ENCODE peak calls at places on chromosomes 6 and 20, in ten cellular contexts. N is CD4-positive, alpha-beta T cell; K is tibial nerve; S is heart right ventricle; J is CD8-positive, alpha-beta T cell; T is lower lobe of right lung; V is MM.1S; Q is astrocyte; C is body of pancreas; U is uterus. A is an unnamed sample. For H3K27me3, the result is how much of the 10 kb centered on the place peaks cover.

GRCh38 chr20:10429443-10429981 is 4.5 kb downstream of the MKKS start:
- DNase-seq in N (no peak), K (no peak), S (no peak), J (no peak), T (no peak), V (no peak), Q (no peak), C (no peak), U (no peak), A (no peak)

GRCh38 chr6:16758163-16758975 is 2.9 kb downstream of the ATXN1 start:
- DNase-seq in N (peak), K (no peak), S (no peak), J (no peak), T (no peak), V (no peak), Q (peak), C (no peak), U (no peak), A (no peak)

GRCh38 chr20:48716086-48716485 is 111.7 kb downstream of the PREX1 start:
- DNase-seq in N (peak), K (no peak), S (no peak), J (peak), T (no peak), V (no peak), Q (no peak), C (no peak), U (no peak), A (peak)

GRCh38 chr20:62886709-62887058 is 25.1 kb upstream of the TCFL5 start:
- DNase-seq in N (no peak), K (no peak), S (no peak), J (no peak), T (no peak), V (no peak), Q (no peak), C (no peak), U (no peak), A (no peak)

GRCh38 chr6:44788387-44788981 is 401.0 kb downstream of the CDC5L start:
- DNase-seq in N (no peak), K (no peak), S (no peak), J (no peak), T (no peak), V (no peak), Q (no peak), C (no peak), U (no peak), A (no peak)

GRCh38 chr6:110509617-110510231 is 33.3 kb upstream of the SLC22A16 start:
- DNase-seq in N (no peak), K (no peak), S (no peak), J (no peak), T (no peak), V (no peak), Q (peak), C (no peak), U (no peak), A (no peak)

GRCh38 chr6:36120979-36121706 is 9.2 kb upstream of the MAPK13 start:
- DNase-seq in N (peak), K (no peak), S (peak), J (peak), T (peak), V (peak), Q (no peak), C (no peak), U (no peak), A (no peak)

GRCh38 chr20:13101701-13102100 is 92.9 kb downstream of the SPTLC3 start:
- DNase-seq in N (no peak), K (no peak), S (no peak), J (no peak), T (no peak), V (no peak), Q (peak), C (no peak), U (no peak), A (no peak)

GRCh38 chr6:163675611-163676010 is 261.1 kb downstream of the QKI start:
- DNase-seq in N (no peak), K (no peak), S (no peak), J (no peak), T (no peak), V (no peak), Q (no peak), C (no peak), U (no peak), A (no peak)

GRCh38 chr20:53080969-53081871 is 109.1 kb downstream of the TSHZ2 start:
- DNase-seq in N (no peak), K (no peak), S (no peak), J (no peak), T (peak), V (no peak), Q (peak), C (peak), U (no peak), A (peak)

GRCh38 chr6:26142026-26142425 is 54.8 kb downstream of the HFE start:
- DNase-seq in N (no peak), K (no peak), S (no peak), J (no peak), T (no peak), V (no peak), Q (no peak), C (no peak), U (no peak), A (no peak)

GRCh38 chr20:50540620-50541605 is 30.7 kb downstream of the PTPN1 start:
- DNase-seq in N (no peak), K (no peak), S (no peak), J (no peak), T (no peak), V (no peak), Q (peak), C (no peak), U (no peak), A (no peak)

GRCh38 chr20:7742479-7742878 is 197.8 kb downstream of the HAO1 start:
- DNase-seq in N (no peak), K (no peak), S (no peak), J (no peak), T (no peak), V (no peak), Q (peak), C (no peak), U (no peak), A (no peak)

GRCh38 chr6:53833147-53833546 is 38.3 kb downstream of the LRRC1 start:
- DNase-seq in N (no peak), K (no peak), S (no peak), J (no peak), T (no peak), V (no peak), Q (no peak), C (no peak), U (no peak), A (no peak)

GRCh38 chr6:108068618-108069017 is 5.9 kb downstream of the OSTM1 start:
- DNase-seq in N (peak), K (no peak), S (no peak), J (no peak), T (no peak), V (no peak), Q (no peak), C (no peak), U (no peak), A (no peak)

GRCh38 chr6:111230351-111231077 is 143.2 kb downstream of the SLC16A10 start:
- DNase-seq in N (no peak), K (no peak), S (no peak), J (no peak), T (no peak), V (no peak), Q (peak), C (no peak), U (no peak), A (no peak)

GRCh38 chr20:32681175-32682084 is 7.7 kb upstream of the C20orf203 start:
- DNase-seq in N (no peak), K (no peak), S (no peak), J (no peak), T (no peak), V (peak), Q (peak), C (no peak), U (no peak), A (peak)

GRCh38 chr20:38674178-38675133 is 49.8 kb upstream of the SLC32A1 start:
- DNase-seq in N (peak), K (no peak), S (peak), J (peak), T (no peak), V (no peak), Q (peak), C (peak), U (no peak), A (peak)

GRCh38 chr6:21185849-21186478 is 407.6 kb upstream of the SOX4 start:
- DNase-seq in N (no peak), K (no peak), S (no peak), J (no peak), T (no peak), V (no peak), Q (no peak), C (no peak), U (no peak), A (no peak)

GRCh38 chr6:47787620-47788497 is 6.0 kb downstream of the OPN5 start:
- DNase-seq in N (peak), K (peak), S (peak), J (peak), T (peak), V (peak), Q (peak), C (peak), U (peak), A (peak)

GRCh38 chr6:88086792-88087191 is 39.2 kb downstream of the SPACA1 start:
- DNase-seq in N (no peak), K (no peak), S (no peak), J (no peak), T (no peak), V (no peak), Q (no peak), C (no peak), U (no peak), A (no peak)

GRCh38 chr20:50717974-50718761 is 13.2 kb upstream of the PARD6B start:
- DNase-seq in N (no peak), K (no peak), S (no peak), J (no peak), T (no peak), V (no peak), Q (no peak), C (no peak), U (no peak), A (peak)

GRCh38 chr6:11231564-11232176 is 798 bp downstream of the NEDD9 start:
- DNase-seq in N (no peak), K (no peak), S (peak), J (no peak), T (no peak), V (no peak), Q (peak), C (no peak), U (no peak), A (no peak)

GRCh38 chr6:44043479-44044153 is 83.6 kb downstream of the MRPL14 start:
- DNase-seq in N (no peak), K (no peak), S (peak), J (no peak), T (peak), V (no peak), Q (no peak), C (no peak), U (peak), A (no peak)

GRCh38 chr20:47413189-47413588 is 56.7 kb upstream of the ZMYND8 start:
- DNase-seq in N (no peak), K (no peak), S (no peak), J (no peak), T (no peak), V (no peak), Q (no peak), C (no peak), U (no peak), A (no peak)

GRCh38 chr20:7540018-7540417 is 400.2 kb downstream of the HAO1 start:
- DNase-seq in N (no peak), K (no peak), S (no peak), J (no peak), T (no peak), V (no peak), Q (no peak), C (no peak), U (no peak), A (no peak)

GRCh38 chr6:33201147-33201545 is 479 bp downstream of the SLC39A7 start:
- DNase-seq in N (no peak), K (no peak), S (no peak), J (no peak), T (no peak), V (no peak), Q (no peak), C (peak), U (no peak), A (no peak)

GRCh38 chr6:155177369-155177961 is 86.3 kb upstream of the CLDN20 start:
- DNase-seq in N (no peak), K (peak), S (no peak), J (peak), T (no peak), V (peak), Q (peak), C (peak), U (no peak), A (no peak)

GRCh38 chr6:3714768-3715167 is 36.7 kb downstream of the PXDC1 start:
- DNase-seq in N (no peak), K (no peak), S (no peak), J (no peak), T (no peak), V (no peak), Q (no peak), C (no peak), U (no peak), A (no peak)

GRCh38 chr20:54704032-54704635 is 228.7 kb downstream of the DOK5 start:
- DNase-seq in N (no peak), K (no peak), S (no peak), J (no peak), T (no peak), V (peak), Q (no peak), C (no peak), U (no peak), A (no peak)

GRCh38 chr20:46635514-46636091 is 15.7 kb downstream of the SLC13A3 start:
- DNase-seq in N (no peak), K (no peak), S (no peak), J (no peak), T (no peak), V (no peak), Q (peak), C (no peak), U (no peak), A (no peak)

GRCh38 chr6:26031151-26031594 is 56.1 kb upstream of the HFE start:
- DNase-seq in N (no peak), K (no peak), S (no peak), J (no peak), T (no peak), V (peak), Q (no peak), C (no peak), U (no peak), A (no peak)

GRCh38 chr6:93972791-93973190 is 553.4 kb upstream of the EPHA7 start:
- DNase-seq in N (no peak), K (peak), S (no peak), J (no peak), T (no peak), V (no peak), Q (no peak), C (no peak), U (no peak), A (no peak)

GRCh38 chr6:37699138-37699766 is 1.6 kb upstream of the MDGA1 start:
- DNase-seq in N (peak), K (no peak), S (no peak), J (no peak), T (no peak), V (peak), Q (no peak), C (no peak), U (no peak), A (no peak)

GRCh38 chr6:17032595-17033591 is 69.0 kb upstream of the STMND1 start:
- DNase-seq in N (no peak), K (peak), S (no peak), J (no peak), T (peak), V (no peak), Q (peak), C (peak), U (peak), A (no peak)

GRCh38 chr20:64091762-64092161 is 7.6 kb upstream of the LKAAEAR1 start:
- DNase-seq in N (no peak), K (no peak), S (no peak), J (no peak), T (no peak), V (no peak), Q (no peak), C (no peak), U (no peak), A (no peak)

GRCh38 chr6:141744971-141745370 is 387.8 kb upstream of the GJE1 start:
- DNase-seq in N (no peak), K (no peak), S (no peak), J (no peak), T (no peak), V (no peak), Q (peak), C (no peak), U (no peak), A (no peak)

GRCh38 chr20:49616154-49617007 is 48.4 kb upstream of the PTGIS start:
- DNase-seq in N (no peak), K (no peak), S (no peak), J (no peak), T (no peak), V (no peak), Q (no peak), C (no peak), U (no peak), A (no peak)

GRCh38 chr20:62805365-62805710 is 703 bp downstream of the OGFR start:
- DNase-seq in N (peak), K (no peak), S (no peak), J (no peak), T (no peak), V (no peak), Q (no peak), C (peak), U (no peak), A (no peak)

GRCh38 chr20:53162251-53162835 is 190.2 kb downstream of the TSHZ2 start:
- DNase-seq in N (no peak), K (peak), S (no peak), J (no peak), T (no peak), V (no peak), Q (peak), C (peak), U (peak), A (no peak)

GRCh38 chr20:20373046-20373706 is 5.3 kb downstream of the INSM1 start:
- DNase-seq in N (no peak), K (no peak), S (no peak), J (no peak), T (no peak), V (no peak), Q (peak), C (no peak), U (no peak), A (no peak)
- H3K27me3 ChIP-seq in N (under half), K (half or more), S (half or more), J (under half), T (half or more), V (under half), Q (half or more), C (under half), U (under half), A (half or more)

GRCh38 chr6:95867205-95867604 is 148.6 kb upstream of the FUT9 start:
- DNase-seq in N (no peak), K (no peak), S (no peak), J (no peak), T (no peak), V (no peak), Q (no peak), C (no peak), U (no peak), A (no peak)

GRCh38 chr6:95865857-95866256 is 149.9 kb upstream of the FUT9 start:
- DNase-seq in N (no peak), K (no peak), S (no peak), J (no peak), T (no peak), V (no peak), Q (no peak), C (no peak), U (no peak), A (no peak)

GRCh38 chr6:95866732-95867131 is 149.0 kb upstream of the FUT9 start:
- DNase-seq in N (no peak), K (no peak), S (no peak), J (no peak), T (no peak), V (peak), Q (no peak), C (peak), U (no peak), A (no peak)
- TF ChIP-seq CTCF in N (no peak), K (no peak), S (peak), J (no peak), T (peak), V (peak), Q (peak), C (peak), U (no peak), A (peak)

GRCh38 chr6:56820060-56820459 is 134.8 kb upstream of the BEND6 start:
- DNase-seq in N (no peak), K (no peak), S (no peak), J (no peak), T (no peak), V (no peak), Q (no peak), C (no peak), U (no peak), A (no peak)

GRCh38 chr6:56821005-56821432 is 133.9 kb upstream of the BEND6 start:
- DNase-seq in N (no peak), K (no peak), S (no peak), J (no peak), T (no peak), V (no peak), Q (no peak), C (no peak), U (no peak), A (no peak)

GRCh38 chr6:56816393-56816792 is 138.5 kb upstream of the BEND6 start:
- DNase-seq in N (no peak), K (no peak), S (no peak), J (no peak), T (no peak), V (no peak), Q (no peak), C (no peak), U (no peak), A (no peak)

GRCh38 chr6:56815436-56815835 is 139.5 kb upstream of the BEND6 start:
- DNase-seq in N (no peak), K (no peak), S (no peak), J (no peak), T (no peak), V (peak), Q (no peak), C (no peak), U (no peak), A (no peak)

GRCh38 chr6:56819604-56820003 is 135.3 kb upstream of the BEND6 start:
- DNase-seq in N (no peak), K (no peak), S (no peak), J (no peak), T (no peak), V (no peak), Q (no peak), C (no peak), U (no peak), A (no peak)
- H3K27ac ChIP-seq in N (no peak), K (peak), S (no peak), J (no peak), T (no peak), V (no peak), Q (no peak), C (no peak), U (no peak), A (no peak)

DNA sequence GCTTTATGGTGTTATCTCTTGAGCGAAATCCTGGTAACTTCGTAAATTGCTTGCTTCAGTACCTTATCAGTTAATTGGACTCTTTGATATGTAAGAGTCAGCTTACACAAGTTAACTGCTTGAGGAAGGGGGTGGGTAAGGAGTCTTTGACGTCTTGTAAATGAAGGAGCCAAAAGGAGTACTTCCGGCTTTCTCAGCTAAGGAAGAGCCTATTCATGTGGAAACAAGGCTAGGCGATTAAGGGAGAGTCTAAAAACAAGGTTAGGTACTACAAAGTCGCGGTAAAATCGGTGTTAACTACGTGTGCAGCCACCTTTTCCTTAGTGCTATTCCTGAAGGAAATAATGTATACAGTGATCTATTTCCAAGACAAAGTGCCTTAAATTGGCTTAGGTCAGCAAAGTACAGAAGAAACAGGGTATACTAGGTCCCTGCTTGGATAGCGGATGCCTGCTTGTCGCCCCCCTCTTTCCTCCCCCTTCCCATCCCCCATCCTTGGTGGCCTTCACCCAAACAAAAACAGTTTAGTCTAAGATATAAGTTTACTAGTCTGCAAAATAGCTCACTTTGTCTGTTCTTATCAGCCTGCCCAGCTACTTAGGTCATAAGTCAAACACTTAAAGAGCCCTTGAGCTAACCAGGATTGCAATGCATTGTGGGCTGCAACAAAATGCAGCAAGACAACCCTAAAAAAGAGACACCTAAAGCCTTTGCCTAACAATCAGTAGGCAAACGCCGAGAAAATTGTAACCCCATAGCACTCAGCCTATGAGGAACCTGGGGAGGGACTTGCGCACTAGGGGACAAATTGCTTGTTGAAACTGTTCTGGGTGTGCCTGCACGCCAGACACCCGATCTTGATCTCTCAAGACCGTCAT is 147.3 kb downstream of the TRIM27 start:
- DNase-seq in N (no peak), K (no peak), S (no peak), J (no peak), T (no peak), V (no peak), Q (no peak), C (no peak), U (no peak), A (no peak)
- H3K27me3 ChIP-seq in N (half or more), K (half or more), S (half or more), J (half or more), T (half or more), V (half or more), Q (half or more), C (under half), U (under half), A (half or more)

A was measured in RWPE2.